ENCODE peak calls at places on chromosomes 13 and 19, in four cellular contexts. O, Y, X and L are unnamed samples.

GRCh38 chr19:504634-505033 is 2.7 kb upstream of the TPGS1 start:
- DNase-seq in O (no peak), X (no peak), Y (no peak), L (no peak)

GRCh38 chr19:34120846-34121639 is 51.3 kb upstream of the LSM14A start:
- DNase-seq in X (peak), Y (peak), O (peak), L (peak)

GRCh38 chr19:38653028-38653571 is 5.7 kb downstream of the ACTN4 start:
- DNase-seq in O (no peak), X (no peak), Y (peak), L (peak)

GRCh38 chr19:32220951-32221350 is 124.5 kb upstream of the ZNF507 start:
- DNase-seq in O (no peak), Y (no peak), X (no peak), L (no peak)

GRCh38 chr13:61391426-61391825 is 24.2 kb downstream of the PCDH20 start:
- DNase-seq in X (no peak), Y (no peak), O (no peak), L (no peak)

GRCh38 chr13:25987987-25988386 is 63.8 kb downstream of the SHISA2 start:
- DNase-seq in Y (no peak), O (no peak), X (no peak), L (no peak)

GRCh38 chr13:95573226-95573625 is 20.7 kb downstream of the CLDN10 start:
- DNase-seq in Y (peak), O (no peak), X (no peak), L (peak)

GRCh38 chr13:110129539-110130186 is 177.3 kb downstream of the COL4A1 start:
- DNase-seq in X (peak), Y (no peak), O (no peak), L (no peak)

GRCh38 chr19:52307275-52307674 is 10.3 kb downstream of the ZNF480 start:
- DNase-seq in X (no peak), O (peak), Y (peak), L (peak)

GRCh38 chr13:109146912-109147624 is 517.7 kb downstream of the MYO16 start:
- DNase-seq in Y (peak), X (no peak), O (no peak), L (peak)

GRCh38 chr13:109900723-109901122 is 114.3 kb upstream of the IRS2 start:
- DNase-seq in X (no peak), O (no peak), Y (no peak), L (no peak)

GRCh38 chr19:52786078-52786463 is 520 bp downstream of the ZNF600 start:
- DNase-seq in O (peak), Y (peak), X (no peak), L (no peak)

GRCh38 chr13:107075576-107075975 is 507.6 kb upstream of the ARGLU1 start:
- DNase-seq in Y (no peak), O (no peak), X (no peak), L (no peak)

GRCh38 chr19:7415163-7415856 is 66.6 kb downstream of the ARHGEF18 start:
- DNase-seq in Y (peak), O (no peak), X (no peak), L (no peak)

GRCh38 chr13:26412263-26412662 is 145.2 kb upstream of the WASF3 start:
- DNase-seq in X (no peak), Y (no peak), O (no peak), L (peak)

GRCh38 chr19:15123900-15124299 is 16.7 kb downstream of the SYDE1 start:
- DNase-seq in O (peak), Y (peak), X (no peak), L (peak)

GRCh38 chr19:18741566-18742121 is 49.5 kb downstream of the COMP start:
- DNase-seq in O (peak), Y (no peak), X (no peak), L (peak)

GRCh38 chr19:16495982-16496612 is at the start of the genes C19orf44 and CALR3:
- DNase-seq in X (peak), O (peak), Y (peak), L (peak)

GRCh38 chr13:113208424-113209335 is at the start of gene PCID2:
- DNase-seq in O (peak), X (peak), Y (peak), L (peak)

GRCh38 chr19:19884583-19884982 is 16.2 kb upstream of the ZNF93 start:
- DNase-seq in Y (no peak), X (no peak), O (no peak), L (no peak)

GRCh38 chr19:55153652-55154264 is 3.8 kb downstream of the TNNI3 start:
- DNase-seq in X (no peak), O (no peak), Y (no peak), L (no peak)

GRCh38 chr19:19552811-19553210 is 14.7 kb downstream of the CILP2 start:
- DNase-seq in O (peak), Y (peak), X (peak), L (peak)

GRCh38 chr19:58033741-58034475 is at the start of gene ZSCAN1:
- DNase-seq in O (peak), X (peak), Y (peak), L (peak)

DNA sequence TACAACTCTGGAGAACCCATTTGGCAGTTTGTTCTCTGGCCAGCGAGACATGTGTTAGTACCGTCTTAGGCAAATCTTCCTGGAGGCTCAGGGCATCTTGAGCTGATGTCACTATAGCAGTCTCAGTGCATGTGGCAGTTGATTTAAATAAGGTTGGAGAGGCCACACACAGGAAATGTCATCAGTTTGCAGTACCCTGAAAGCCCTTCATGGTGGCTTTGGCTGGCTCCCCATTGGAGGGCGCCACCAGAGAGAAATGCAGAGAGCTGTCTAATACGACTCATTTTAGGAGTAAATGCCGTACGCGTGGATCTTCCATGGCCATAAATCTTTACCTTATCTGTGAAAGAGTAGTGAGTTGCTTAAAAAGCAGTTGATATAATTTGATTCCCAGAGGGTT is 163.1 kb downstream of the STK24 start:
- DNase-seq in Y (no peak), X (no peak), O (no peak), L (no peak)
- TF ChIP-seq CTCF in Y (no peak), X (no peak), O (no peak), L (no peak)

GRCh38 chr19:45322311-45322710 is 364 bp downstream of the CKM start:
- DNase-seq in X (no peak), O (peak), Y (no peak), L (no peak)
- TF ChIP-seq CTCF in X (no peak), O (no peak), Y (no peak), L (no peak)

DNA sequence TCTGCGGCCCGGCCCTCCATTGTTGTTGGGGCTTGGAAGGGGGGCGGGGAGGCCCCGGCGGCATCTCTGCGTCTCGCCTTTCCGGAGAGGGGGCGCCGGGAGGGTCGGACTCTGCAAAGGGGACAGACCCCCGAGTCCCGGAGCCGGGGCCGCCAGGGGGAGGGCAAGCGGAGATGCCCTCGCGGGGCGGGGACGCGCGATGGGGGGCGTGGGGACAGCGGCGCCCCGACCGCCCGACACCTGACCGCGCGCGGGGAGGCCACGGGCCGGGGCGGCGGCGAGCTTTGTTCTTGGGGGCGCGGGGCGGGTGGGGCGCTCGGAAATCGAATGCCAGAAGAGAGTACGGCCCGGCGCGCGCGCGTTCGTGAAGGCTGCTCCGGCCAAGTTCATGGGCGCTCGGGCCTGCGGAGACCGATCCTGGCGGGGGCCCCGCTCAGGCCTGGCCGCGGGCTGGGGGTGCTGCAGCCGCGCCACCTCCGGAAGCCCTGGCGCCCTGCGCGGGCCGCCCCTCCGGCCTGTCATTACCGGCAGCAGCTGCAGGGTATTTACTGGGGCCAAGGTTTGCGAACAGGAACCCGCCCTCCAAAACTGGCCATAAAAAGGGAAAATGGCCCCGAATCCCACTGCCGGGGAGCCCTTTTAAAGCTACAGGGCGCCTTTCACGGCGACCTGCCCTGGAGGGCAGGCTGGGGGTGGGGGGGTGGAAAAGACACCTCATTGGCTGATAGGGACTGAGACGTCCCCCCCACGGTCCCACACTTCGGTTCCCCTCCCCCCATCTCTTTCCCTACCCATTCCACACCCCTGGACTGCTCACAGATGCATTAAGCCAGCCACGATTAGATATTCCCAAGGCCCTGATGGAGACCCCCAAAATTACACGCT is 11.1 kb upstream of the NANOS3 start:
- DNase-seq in O (no peak), Y (no peak), X (no peak), L (no peak)
- TF ChIP-seq CTCF in O (no peak), Y (no peak), X (no peak), L (no peak)

DNA sequence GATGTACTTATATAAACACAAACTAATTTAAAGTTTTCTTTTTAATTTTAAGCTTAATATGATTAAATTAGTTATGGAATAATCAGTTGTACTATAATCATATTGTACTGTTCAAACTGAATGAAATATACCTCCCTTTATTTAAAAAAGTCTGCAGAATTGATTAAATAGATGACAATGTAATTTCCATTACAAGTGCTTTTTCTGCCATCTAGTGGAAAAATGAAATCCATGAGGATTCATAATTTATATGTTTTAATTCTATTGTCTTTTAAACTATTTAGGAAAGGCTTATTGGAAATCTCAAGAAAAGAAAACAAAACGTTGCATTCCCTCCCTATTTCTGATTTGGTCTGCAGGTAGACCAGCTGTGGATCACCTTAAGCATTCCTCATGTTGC is 30.8 kb downstream of the MZT1 start:
- DNase-seq in Y (peak), O (no peak), X (no peak), L (peak)
- TF ChIP-seq CTCF in Y (peak), O (no peak), X (no peak), L (peak)

DNA sequence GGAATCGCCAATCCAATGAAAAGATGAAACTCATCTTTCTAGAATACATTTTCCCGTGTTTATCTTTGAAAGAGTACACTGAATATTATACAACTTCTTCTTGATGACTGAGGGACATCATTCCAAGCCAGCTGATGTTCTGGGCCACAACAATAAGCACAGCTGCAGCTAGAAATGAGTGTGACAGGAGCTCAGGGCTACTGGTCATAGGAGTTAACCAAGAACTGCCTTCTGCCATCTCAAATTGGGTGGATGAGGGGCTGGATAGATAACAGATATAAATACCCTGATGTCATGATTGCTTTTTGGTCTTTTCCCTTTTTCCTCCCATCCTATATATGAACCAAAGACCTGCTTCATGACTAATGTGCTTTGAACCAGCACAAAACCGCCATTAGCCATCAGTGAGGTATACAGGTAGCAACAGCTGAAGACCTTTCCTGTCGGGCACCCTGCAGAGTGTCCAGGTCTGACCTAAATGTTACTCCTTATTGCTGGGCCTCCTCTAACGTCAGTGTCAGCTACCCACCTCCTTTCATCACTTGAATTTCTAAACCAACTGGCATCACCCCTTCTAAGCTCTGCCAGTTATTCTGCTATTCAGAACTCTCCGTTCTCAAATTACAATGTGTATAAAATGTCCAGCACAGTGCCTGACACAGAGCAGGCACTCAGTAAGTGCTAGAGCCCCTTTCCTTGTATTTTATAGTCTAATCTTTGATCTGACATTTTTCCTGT is 178.2 kb downstream of the ENOX1 start:
- DNase-seq in O (no peak), Y (no peak), X (no peak), L (no peak)
- TF ChIP-seq CTCF in O (no peak), Y (no peak), X (no peak), L (no peak)

DNA sequence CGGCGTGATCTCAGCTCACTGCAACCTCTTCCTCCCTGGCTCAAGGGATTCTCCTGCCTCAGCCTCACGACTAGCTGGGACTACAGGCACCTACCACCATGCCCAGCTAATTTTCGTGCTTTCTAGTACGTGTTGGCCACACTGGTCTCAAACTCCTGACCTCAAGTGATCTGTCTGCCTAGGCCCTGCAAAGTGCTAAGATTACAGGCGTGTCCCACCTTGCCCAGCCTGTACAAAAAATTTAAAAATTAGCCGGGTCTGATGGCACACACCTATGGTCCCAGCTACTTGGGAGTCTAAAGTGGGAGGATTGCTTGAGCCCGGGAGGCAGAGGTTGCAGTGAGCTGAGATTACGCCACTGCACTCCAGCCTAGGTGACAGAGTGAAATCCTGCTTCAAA is 4.7 kb upstream of the MEX3D start:
- DNase-seq in Y (no peak), O (no peak), X (no peak), L (no peak)
- TF ChIP-seq CTCF in Y (no peak), O (no peak), X (no peak), L (no peak)

GRCh38 chr13:23636360-23636759 is 66.1 kb downstream of the TNFRSF19 start:
- DNase-seq in O (no peak), Y (no peak), X (no peak), L (no peak)
- TF ChIP-seq CTCF in O (no peak), Y (no peak), X (no peak), L (no peak)

GRCh38 chr19:49165865-49166301 is 8.3 kb downstream of the TRPM4 start:
- DNase-seq in O (peak), X (no peak), Y (no peak), L (no peak)
- TF ChIP-seq CTCF in O (no peak), X (no peak), Y (no peak), L (no peak)

DNA sequence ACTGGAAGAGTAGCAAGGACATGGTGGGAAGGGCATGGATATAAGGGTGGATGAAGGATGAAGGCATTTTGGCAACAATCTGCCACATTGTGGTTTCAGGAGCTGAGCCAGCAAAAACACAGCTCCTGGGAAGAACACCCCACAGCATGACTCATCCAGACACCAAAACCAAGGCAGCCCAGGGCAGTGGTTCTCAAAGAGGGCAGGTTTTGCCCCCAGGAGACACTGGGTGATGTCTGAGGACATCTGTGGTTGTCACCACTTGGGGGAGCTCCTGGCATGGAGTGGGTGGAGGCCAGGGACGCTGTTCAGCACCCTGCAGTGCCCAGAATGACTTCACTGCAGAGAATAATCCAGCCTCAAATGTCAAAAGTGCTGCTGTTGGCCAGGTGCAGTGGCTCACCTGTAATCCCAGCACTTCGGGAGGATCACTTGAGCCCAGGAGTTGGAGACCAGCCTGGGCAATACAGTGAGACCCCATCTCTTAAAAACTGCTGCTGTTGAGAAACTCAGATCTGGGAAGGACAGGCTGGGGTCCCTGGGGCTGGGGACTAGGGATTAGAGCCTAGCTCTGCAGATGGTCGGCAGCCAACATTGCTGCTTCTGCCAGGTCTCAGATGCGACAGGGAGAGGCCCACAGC is 16.1 kb downstream of the ZFR2 start:
- DNase-seq in X (no peak), O (no peak), Y (peak), L (peak)
- TF ChIP-seq CTCF in X (no peak), O (no peak), Y (no peak), L (peak)